ENCODE peak calls at places on chromosome 3, in four cellular contexts. K is H9, O is IMR-90, H is H1. B is an unnamed sample.

GRCh38 chr3:60000311-60001105 is 950.7 kb upstream of the CFAP20DC start:
- DNase-seq in K (no peak), O (no peak), H (no peak), B (no peak)

GRCh38 chr3:30752961-30753360 is 141.5 kb downstream of the GADL1 start:
- DNase-seq in K (no peak), O (peak; percentile 83), H (no peak), B (no peak)

GRCh38 chr3:38730281-38730680 is 80.8 kb upstream of the SCN5A start:
- DNase-seq in K (no peak), O (peak; percentile 91), H (no peak), B (no peak)

GRCh38 chr3:4570840-4571621 is 77.9 kb downstream of the ITPR1 start:
- DNase-seq in K (no peak), O (no peak), H (no peak), B (no peak)

GRCh38 chr3:62201438-62202035 is 171.8 kb downstream of the FEZF2 start:
- DNase-seq in K (no peak), O (peak; percentile 51), H (no peak), B (no peak)

GRCh38 chr3:107958151-107958550 is 132.7 kb downstream of the CD47 start:
- DNase-seq in K (no peak), O (no peak), H (no peak), B (peak; percentile 10)

GRCh38 chr3:146881366-146881765 is 276.2 kb upstream of the PLSCR5 start:
- DNase-seq in K (no peak), O (no peak), H (no peak), B (no peak)

GRCh38 chr3:50122071-50122470 is 33.1 kb upstream of the SEMA3F start:
- DNase-seq in K (no peak), O (no peak), H (no peak), B (no peak)

GRCh38 chr3:65833761-65834505 is 204.8 kb downstream of the MAGI1 start:
- DNase-seq in K (no peak), O (peak; percentile 80), H (no peak), B (peak; percentile 85)

GRCh38 chr3:127014536-127015281 is 31.8 kb downstream of the PLXNA1 start:
- DNase-seq in K (no peak), O (no peak), H (no peak), B (no peak)
- H4K5ac ChIP-seq in K (no peak overlapping the region), O (no peak overlapping the region), H (no peak overlapping the region), B (no peak overlapping the region)

GRCh38 chr3:71109977-71110285 is 473.6 kb downstream of the FOXP1 start:
- DNase-seq in K (no peak), O (no peak), H (no peak), B (no peak)
- H4K5ac ChIP-seq in K (no peak overlapping the region), O (peak overlapping the region; percentile 87), H (no peak overlapping the region), B (no peak overlapping the region)

DNA sequence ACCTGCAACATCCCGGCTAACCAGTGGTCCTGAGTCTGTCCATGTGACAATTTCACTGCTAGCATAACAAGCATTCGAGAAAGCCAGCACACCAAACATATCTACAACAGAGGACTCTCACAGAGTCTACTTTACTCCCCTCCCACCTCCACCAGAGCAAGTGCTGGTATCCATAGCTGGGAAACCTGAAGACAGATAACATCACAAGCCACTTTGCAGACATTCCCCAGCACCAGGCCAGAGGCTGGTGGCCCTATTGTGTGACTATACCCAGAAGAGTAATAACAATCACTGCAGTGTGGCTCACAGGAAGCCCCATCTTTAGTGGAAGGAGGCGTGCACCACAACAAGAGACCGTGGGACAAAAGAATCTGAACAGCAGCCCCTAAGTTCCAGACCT is 255.5 kb upstream of the SLITRK3 start:
- DNase-seq in K (no peak), O (no peak), H (no peak), B (peak; percentile 44)
- H4K5ac ChIP-seq in K (no peak overlapping the region), O (no peak overlapping the region), H (no peak overlapping the region), B (no peak overlapping the region)

GRCh38 chr3:7632305-7632704 is 771.4 kb downstream of the GRM7 start:
- DNase-seq in K (no peak), O (no peak), H (no peak), B (no peak)

GRCh38 chr3:7630351-7630911 is 769.5 kb downstream of the GRM7 start:
- DNase-seq in K (no peak), O (no peak), H (no peak), B (peak; percentile 55)

GRCh38 chr3:7630925-7631324 is 770.0 kb downstream of the GRM7 start:
- DNase-seq in K (no peak), O (no peak), H (no peak), B (peak; percentile 38)
- H4K5ac ChIP-seq in K (no peak overlapping the region), O (no peak overlapping the region), H (no peak overlapping the region), B (no peak overlapping the region)

GRCh38 chr3:41711656-41712055 is 250.2 kb downstream of the ULK4 start:
- DNase-seq in K (no peak), O (peak; percentile 42), H (no peak), B (peak; percentile 60)

GRCh38 chr3:41710646-41711388 is 251.1 kb downstream of the ULK4 start:
- DNase-seq in K (peak; percentile 56), O (peak; percentile 83), H (peak; percentile 41), B (peak; percentile 96)

GRCh38 chr3:41705893-41706292 is 256.0 kb downstream of the ULK4 start:
- DNase-seq in K (no peak), O (no peak), H (no peak), B (no peak)

GRCh38 chr3:41708176-41708575 is 253.7 kb downstream of the ULK4 start:
- DNase-seq in K (no peak), O (no peak), H (no peak), B (no peak)
- H4K5ac ChIP-seq in K (no peak overlapping the region), O (no peak overlapping the region), H (no peak overlapping the region), B (no peak overlapping the region)

GRCh38 chr3:138378990-138379389 is 30.6 kb downstream of the MRAS start:
- DNase-seq in K (no peak), O (no peak), H (no peak), B (no peak)

GRCh38 chr3:138381413-138381901 is 33.1 kb downstream of the MRAS start:
- DNase-seq in K (no peak), O (peak; percentile 26), H (no peak), B (no peak)

GRCh38 chr3:138384971-138385370 is 36.6 kb downstream of the MRAS start:
- DNase-seq in K (no peak), O (no peak), H (no peak), B (no peak)

GRCh38 chr3:138383715-138384114 is 35.3 kb downstream of the MRAS start:
- DNase-seq in K (no peak), O (no peak), H (no peak), B (no peak)

DNA sequence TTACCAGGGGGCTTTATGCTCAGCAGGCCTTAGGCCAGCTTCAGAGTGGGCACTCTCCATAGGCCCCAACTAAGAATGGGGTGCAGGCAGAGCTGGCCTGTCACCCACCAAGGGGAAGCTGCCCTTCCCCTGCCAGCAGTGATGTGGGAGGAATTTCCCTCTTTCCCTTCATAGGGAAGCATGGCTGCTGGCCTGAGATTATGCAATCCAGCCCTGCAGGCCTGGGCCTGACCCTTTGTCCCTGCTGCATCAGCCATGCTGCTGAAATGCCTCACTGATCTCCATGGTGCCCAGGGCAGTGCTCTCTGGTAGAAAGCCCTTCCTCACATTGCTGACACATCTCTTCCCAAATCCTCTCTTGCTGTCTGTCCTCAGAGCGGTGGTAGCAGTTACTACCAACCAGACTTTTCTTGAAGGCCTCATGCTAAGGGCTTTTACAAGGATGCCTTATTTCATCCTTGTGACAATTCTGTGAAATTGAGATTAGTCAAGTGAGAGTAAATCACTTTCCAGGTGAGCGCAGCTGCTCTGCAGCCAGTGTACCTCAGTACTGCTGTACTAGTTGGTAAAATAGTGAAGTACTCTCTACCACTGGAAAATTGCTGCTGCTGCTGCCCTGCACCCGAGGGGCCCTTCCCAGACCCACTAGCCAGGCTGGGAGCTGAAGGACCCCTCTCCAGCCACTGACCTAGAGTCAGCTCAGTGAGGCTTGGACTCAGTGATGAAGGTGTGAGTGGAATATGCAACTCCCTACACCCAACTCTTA is 33.8 kb downstream of the MRAS start:
- DNase-seq in K (no peak), O (peak; percentile 45), H (no peak), B (peak; percentile 11)
- H4K5ac ChIP-seq in K (no peak overlapping the region), O (peak overlapping the region; percentile 38), H (no peak overlapping the region), B (no peak overlapping the region)

GRCh38 chr3:82628385-82629014 is 867.1 kb upstream of the GBE1 start:
- DNase-seq in K (no peak), O (no peak), H (no peak), B (no peak)

GRCh38 chr3:82629937-82630336 is 868.5 kb upstream of the GBE1 start:
- DNase-seq in K (no peak), O (no peak), H (no peak), B (no peak)

GRCh38 chr3:82633319-82633718 is 871.9 kb upstream of the GBE1 start:
- DNase-seq in K (no peak), O (no peak), H (no peak), B (peak; percentile 18)

GRCh38 chr3:82627733-82628132 is 866.3 kb upstream of the GBE1 start:
- DNase-seq in K (no peak), O (no peak), H (no peak), B (no peak)
- H4K5ac ChIP-seq in K (no peak overlapping the region), O (no peak overlapping the region), H (no peak overlapping the region), B (no peak overlapping the region)

GRCh38 chr3:47412453-47412756 is 31.6 kb downstream of the PTPN23 start:
- DNase-seq in K (no peak), O (no peak), H (no peak), B (no peak)
- H4K5ac ChIP-seq in K (no peak overlapping the region), O (no peak overlapping the region), H (no peak overlapping the region), B (no peak overlapping the region)

DNA sequence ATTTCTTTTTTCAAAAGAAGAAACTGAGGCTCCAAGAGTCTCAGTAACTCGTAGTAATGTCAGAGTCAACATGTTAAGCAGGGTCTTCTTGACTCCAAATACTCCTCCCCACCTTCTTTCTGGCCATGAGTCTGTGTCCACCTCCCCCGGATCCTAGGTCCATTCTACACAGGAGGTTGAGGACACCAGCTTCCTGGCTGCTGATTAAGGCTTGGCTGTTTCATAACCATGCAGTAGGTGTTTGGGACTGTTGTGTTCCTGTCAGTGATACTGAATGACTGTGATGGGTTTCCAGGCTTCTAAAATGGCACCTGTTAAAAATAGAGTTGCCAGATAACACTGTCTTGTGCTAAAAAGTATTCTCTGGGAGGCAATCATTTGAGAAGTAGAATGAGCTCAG is 130.8 kb upstream of the IL12A start:
- DNase-seq in K (no peak), O (no peak), H (no peak), B (no peak)
- H4K5ac ChIP-seq in K (no peak overlapping the region), O (peak overlapping the region; percentile 42), H (no peak overlapping the region), B (no peak overlapping the region)